ENCODE peak calls at places on chromosomes 12 and 14, in eight cellular contexts. I, U, Z, D, A, T, Y and M are unnamed samples.

GRCh38 chr12:65878540-65878939 is 54.3 kb downstream of the HMGA2 start:
- DNase-seq in I (no peak), U (no peak), Z (no peak), D (no peak), A (no peak), T (peak), Y (no peak), M (no peak)

GRCh38 chr12:66744956-66745383 is 66.1 kb upstream of the GRIP1 start:
- DNase-seq in I (no peak), U (no peak), Z (no peak), D (no peak), A (no peak), T (no peak), Y (no peak), M (no peak)

GRCh38 chr12:120101182-120101581 is 15.4 kb downstream of the RAB35 start:
- DNase-seq in I (no peak), U (no peak), Z (no peak), D (no peak), A (no peak), T (no peak), Y (no peak), M (no peak)

GRCh38 chr12:115464008-115464672 is 780.2 kb upstream of the TBX3 start:
- DNase-seq in I (no peak), U (no peak), Z (no peak), D (no peak), A (no peak), T (no peak), Y (no peak), M (no peak)

GRCh38 chr12:57577981-57578758 is 12.8 kb upstream of the PIP4K2C start:
- DNase-seq in I (no peak), U (no peak), Z (no peak), D (no peak), A (no peak), T (no peak), Y (no peak), M (no peak)

GRCh38 chr12:93784339-93785086 is 107.3 kb downstream of the CRADD start:
- DNase-seq in I (peak), U (peak), Z (peak), D (no peak), A (peak), T (peak), Y (no peak), M (peak)

GRCh38 chr14:32252030-32252670 is 49.1 kb upstream of the RNU6-8 start:
- DNase-seq in I (peak), U (peak), Z (peak), D (peak), A (peak), T (peak), Y (peak), M (peak)

GRCh38 chr14:73721101-73721821 is 7.1 kb upstream of the PNMA1 start:
- DNase-seq in I (no peak), U (no peak), Z (no peak), D (no peak), A (no peak), T (no peak), Y (no peak), M (no peak)

GRCh38 chr14:92573761-92574498 is 60.3 kb downstream of the RIN3 start:
- DNase-seq in I (no peak), U (no peak), Z (no peak), D (peak), A (no peak), T (no peak), Y (no peak), M (no peak)

GRCh38 chr12:10717410-10717809 is 5.7 kb downstream of the YBX3 start:
- DNase-seq in I (no peak), U (no peak), Z (peak), D (no peak), A (no peak), T (no peak), Y (no peak), M (peak)

GRCh38 chr12:128387811-128388422 is 120.9 kb downstream of the TMEM132C start:
- DNase-seq in I (peak), U (no peak), Z (peak), D (peak), A (peak), T (peak), Y (no peak), M (peak)

GRCh38 chr14:35438910-35439713 is 34.6 kb upstream of the NFKBIA start:
- DNase-seq in I (no peak), U (no peak), Z (peak), D (no peak), A (no peak), T (no peak), Y (no peak), M (no peak)

GRCh38 chr14:65243766-65244442 is 141.6 kb upstream of the MAX start:
- DNase-seq in I (no peak), U (peak), Z (peak), D (no peak), A (no peak), T (peak), Y (no peak), M (peak)

GRCh38 chr12:51590347-51591019 is 550 bp upstream of the SCN8A start:
- DNase-seq in I (peak), U (peak), Z (peak), D (peak), A (peak), T (peak), Y (peak), M (peak)

GRCh38 chr14:59081680-59082079 is 106.8 kb upstream of the DAAM1 start:
- DNase-seq in I (no peak), U (no peak), Z (no peak), D (no peak), A (no peak), T (no peak), Y (no peak), M (no peak)

GRCh38 chr14:92932448-92933395 is 9.8 kb downstream of the CHGA start:
- DNase-seq in I (no peak), U (no peak), Z (no peak), D (no peak), A (no peak), T (no peak), Y (no peak), M (no peak)

GRCh38 chr12:49635036-49635435 is 11.7 kb downstream of the PRPF40B start:
- DNase-seq in I (no peak), U (no peak), Z (no peak), D (no peak), A (no peak), T (no peak), Y (no peak), M (no peak)

GRCh38 chr12:75692883-75693282 is 181.5 kb upstream of the KRR1 start:
- DNase-seq in I (no peak), U (no peak), Z (no peak), D (no peak), A (no peak), T (no peak), Y (no peak), M (peak)

GRCh38 chr12:103503546-103504480 is 8.0 kb upstream of the C12orf42 start:
- DNase-seq in I (peak), U (peak), Z (peak), D (peak), A (no peak), T (no peak), Y (peak), M (no peak)

GRCh38 chr14:99524091-99524661 is 43.0 kb downstream of the CCNK start:
- DNase-seq in I (no peak), U (no peak), Z (no peak), D (no peak), A (no peak), T (no peak), Y (no peak), M (no peak)

GRCh38 chr12:120669055-120669828 is 17.7 kb upstream of the MLEC start:
- DNase-seq in I (peak), U (no peak), Z (no peak), D (no peak), A (no peak), T (peak), Y (no peak), M (peak)

GRCh38 chr12:53298154-53298553 is 1.3 kb upstream of the MYG1 start:
- DNase-seq in I (no peak), U (no peak), Z (peak), D (no peak), A (no peak), T (no peak), Y (no peak), M (peak)

GRCh38 chr12:28114488-28114887 is 75.8 kb upstream of the CCDC91 start:
- DNase-seq in I (no peak), U (no peak), Z (no peak), D (no peak), A (no peak), T (no peak), Y (no peak), M (peak)

GRCh38 chr14:31927348-31927826 is 149.7 kb upstream of the ARHGAP5 start:
- DNase-seq in I (peak), U (no peak), Z (no peak), D (no peak), A (no peak), T (peak), Y (no peak), M (peak)

GRCh38 chr14:67814826-67815225 is 1.6 kb downstream of the ZFYVE26 start:
- DNase-seq in I (no peak), U (no peak), Z (peak), D (no peak), A (no peak), T (no peak), Y (no peak), M (no peak)

GRCh38 chr14:34214961-34215360 is 247.1 kb downstream of the SPTSSA start:
- DNase-seq in I (no peak), U (no peak), Z (no peak), D (no peak), A (no peak), T (no peak), Y (no peak), M (no peak)

GRCh38 chr14:68103841-68104240 is 284.3 kb downstream of the RAD51B start:
- DNase-seq in I (peak), U (no peak), Z (no peak), D (no peak), A (no peak), T (no peak), Y (no peak), M (peak)

GRCh38 chr12:24823808-24824515 is 124.9 kb downstream of the BCAT1 start:
- DNase-seq in I (no peak), U (no peak), Z (no peak), D (no peak), A (no peak), T (no peak), Y (no peak), M (no peak)